ENCODE peak calls at places on chromosomes 3 and 15, in eight cellular contexts. W, I, F, M, N, B, D and A are unnamed samples.

GRCh38 chr3:132660745-132661067 is 577 bp downstream of the UBA5 start:
- DNase-seq in M (no peak), N (no peak), I (no peak), D (no peak), F (no peak), B (no peak), W (no peak), A (no peak)

GRCh38 chr3:27467545-27467944 is 16.6 kb downstream of the SLC4A7 start:
- DNase-seq in M (no peak), D (no peak), I (no peak), F (no peak), N (no peak), W (no peak), B (no peak), A (no peak)

GRCh38 chr3:31105438-31106077 is 211.1 kb upstream of the GADL1 start:
- DNase-seq in I (no peak), D (no peak), W (no peak), M (no peak), F (no peak), N (no peak), B (no peak), A (no peak)

GRCh38 chr15:66707310-66708160 is 5.5 kb downstream of the SMAD6 start:
- DNase-seq in I (no peak), D (peak; percentile 88), F (peak; percentile 61), N (no peak), B (no peak), W (peak; percentile 62), M (no peak), A (peak; percentile 71)

GRCh38 chr3:37417297-37418082 is 243.1 kb upstream of the LRRFIP2 start:
- DNase-seq in N (no peak), M (no peak), D (no peak), I (no peak), F (no peak), W (no peak), B (no peak), A (no peak)

GRCh38 chr3:9183011-9183410 is 66.4 kb downstream of the SRGAP3 start:
- DNase-seq in W (no peak), B (no peak), I (no peak), N (no peak), M (no peak), D (no peak), F (no peak), A (no peak)

GRCh38 chr3:151501171-151501790 is 40.4 kb upstream of the IGSF10 start:
- DNase-seq in N (no peak), D (no peak), W (no peak), I (no peak), M (no peak), B (no peak), F (no peak), A (no peak)

GRCh38 chr3:105456017-105456416 is 89.3 kb downstream of the ALCAM start:
- DNase-seq in F (no peak), W (no peak), N (no peak), M (no peak), D (no peak), I (no peak), B (no peak), A (no peak)

GRCh38 chr15:68990755-68991500 is 23.6 kb upstream of the NOX5 start:
- DNase-seq in I (no peak), M (no peak), W (no peak), F (no peak), N (no peak), B (no peak), D (no peak), A (no peak)

GRCh38 chr15:70401709-70402108 is 304.0 kb upstream of the TLE3 start:
- DNase-seq in I (no peak), F (no peak), D (no peak), M (no peak), N (no peak), W (no peak), B (no peak), A (peak; percentile 8)

GRCh38 chr3:15964605-15965061 is 166.9 kb upstream of the ANKRD28 start:
- DNase-seq in M (peak; percentile 68), D (peak; percentile 42), W (no peak), F (peak; percentile 21), I (no peak), B (no peak), N (no peak), A (peak; percentile 20)

GRCh38 chr15:40825661-40826088 is 2.8 kb downstream of the PPP1R14D start:
- DNase-seq in D (no peak), I (no peak), W (peak; percentile 41), N (no peak), B (peak; percentile 16), F (no peak), M (no peak), A (peak; percentile 58)

GRCh38 chr15:52645916-52646315 is 33.3 kb downstream of the ATOSA start:
- DNase-seq in I (no peak), M (no peak), W (no peak), N (no peak), B (no peak), F (no peak), D (no peak), A (no peak)

DNA sequence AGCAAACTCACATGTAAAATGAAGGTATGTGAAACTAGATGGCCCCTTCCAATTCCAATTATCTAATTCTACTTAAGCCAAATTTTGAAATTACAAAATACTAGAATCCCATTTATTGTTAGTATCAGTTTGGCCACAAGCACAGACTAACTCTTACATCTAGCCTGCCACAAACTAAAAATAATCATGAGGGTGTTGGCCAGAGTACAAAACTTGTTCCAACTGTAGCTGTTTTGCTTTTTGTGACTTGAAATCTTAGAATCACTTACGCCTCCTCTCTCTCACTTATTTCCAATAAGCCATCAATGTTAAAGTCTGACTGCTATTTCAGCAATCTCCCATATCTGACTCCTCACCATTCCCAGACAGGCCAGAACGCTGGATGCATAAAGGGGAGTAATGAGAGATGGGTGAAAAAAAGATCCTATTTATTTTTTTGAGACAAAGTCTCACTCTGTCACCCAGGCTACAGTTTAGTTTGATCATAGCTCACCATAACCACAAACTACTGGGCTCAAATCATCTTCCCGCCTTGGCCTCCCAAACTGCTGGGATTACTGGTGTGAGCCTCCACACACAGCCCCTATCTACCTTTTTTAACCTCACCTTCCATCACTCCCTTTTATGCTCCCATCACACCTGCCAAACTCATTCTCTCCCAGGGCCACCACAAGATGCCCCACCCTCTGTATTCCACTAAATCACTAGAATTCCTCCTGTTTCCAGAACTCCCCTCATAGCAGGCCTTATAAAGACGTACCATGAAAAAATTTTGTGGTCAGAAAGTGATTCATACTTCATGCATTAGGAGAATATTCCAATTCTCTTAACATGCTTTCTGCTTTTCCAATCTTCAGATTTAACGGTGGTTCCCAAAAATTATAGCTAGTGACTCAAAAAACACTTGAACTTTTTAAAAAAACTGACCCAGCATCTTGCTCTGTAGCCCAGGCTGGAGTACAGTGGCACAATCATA is 36.5 kb downstream of the ATOSA start:
- DNase-seq in W (no peak), D (no peak), I (no peak), N (no peak), B (no peak), F (no peak), M (no peak), A (no peak)
- H3K4me3 ChIP-seq in W (no peak overlapping the region), D (no peak overlapping the region), I (no peak overlapping the region), N (no peak overlapping the region), B (no peak overlapping the region), F (no peak overlapping the region), M (no peak overlapping the region), A (no peak overlapping the region)

GRCh38 chr3:188241072-188241471 is 87.1 kb downstream of the LPP start:
- DNase-seq in N (no peak), I (no peak), B (no peak), M (peak; percentile 44), W (no peak), F (no peak), D (no peak), A (no peak)

GRCh38 chr3:188240189-188240981 is 86.4 kb downstream of the LPP start:
- DNase-seq in N (no peak), B (no peak), F (no peak), M (no peak), I (no peak), W (no peak), D (peak; percentile 17), A (no peak)

GRCh38 chr3:188239577-188239976 is 85.6 kb downstream of the LPP start:
- DNase-seq in D (no peak), M (no peak), N (no peak), B (no peak), F (no peak), I (no peak), W (no peak), A (no peak)

GRCh38 chr3:188236241-188236640 is 82.3 kb downstream of the LPP start:
- DNase-seq in M (no peak), N (no peak), D (no peak), W (no peak), B (no peak), I (no peak), F (no peak), A (no peak)

GRCh38 chr3:188239035-188239434 is 85.1 kb downstream of the LPP start:
- DNase-seq in I (no peak), B (no peak), D (no peak), M (no peak), N (no peak), W (no peak), F (no peak), A (no peak)
- H3K4me1 ChIP-seq in I (peaks cover 7% of the 10 kb centered on the region), B (peaks cover 16% of the 10 kb centered on the region), D (peaks cover 6% of the 10 kb centered on the region), M (peaks cover 33% of the 10 kb centered on the region), N (no peaks in the 10 kb centered on the region), W (peaks cover 10% of the 10 kb centered on the region), F (peaks cover 20% of the 10 kb centered on the region), A (peaks cover 13% of the 10 kb centered on the region)

GRCh38 chr3:24158756-24159155 is 213.7 kb downstream of the NR1D2 start:
- DNase-seq in I (no peak), N (no peak), F (no peak), B (no peak), M (no peak), W (no peak), D (no peak), A (no peak)

GRCh38 chr3:24164967-24165366 is 219.9 kb downstream of the NR1D2 start:
- DNase-seq in I (no peak), F (no peak), D (no peak), W (no peak), N (no peak), B (no peak), M (no peak), A (no peak)

GRCh38 chr3:24165583-24165982 is 220.5 kb downstream of the NR1D2 start:
- DNase-seq in B (no peak), N (no peak), W (no peak), M (no peak), F (no peak), D (no peak), I (no peak), A (no peak)

GRCh38 chr3:24160424-24160823 is 215.3 kb downstream of the NR1D2 start:
- DNase-seq in D (peak; percentile 59), M (no peak), B (peak; percentile 74), F (no peak), I (no peak), N (no peak), W (no peak), A (no peak)

DNA sequence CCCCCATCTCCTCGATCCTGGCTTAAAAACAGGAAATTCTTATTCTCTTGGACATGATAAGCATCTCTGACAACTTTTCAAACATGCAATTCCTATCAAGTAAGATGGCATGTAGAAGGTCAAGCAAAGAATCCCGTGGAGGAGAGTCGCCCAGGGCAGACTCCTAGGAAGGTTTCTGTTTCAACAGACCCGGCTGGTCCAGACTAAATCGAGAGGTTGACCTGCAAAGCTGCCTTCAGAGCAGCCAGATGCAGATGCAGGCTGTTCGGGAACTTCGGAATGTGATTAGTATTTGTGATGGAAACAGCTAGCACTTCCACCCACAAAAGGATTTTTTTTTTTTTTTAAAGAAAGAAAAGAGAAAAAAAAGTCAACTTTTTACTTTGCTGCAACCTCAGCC is 216.8 kb downstream of the NR1D2 start:
- DNase-seq in B (no peak), M (no peak), I (no peak), D (peak; percentile 13), N (no peak), F (no peak), W (no peak), A (no peak)
- H3K4me3 ChIP-seq in B (no peak overlapping the region), M (no peak overlapping the region), I (no peak overlapping the region), D (no peak overlapping the region), N (no peak overlapping the region), F (no peak overlapping the region), W (no peak overlapping the region), A (no peak overlapping the region)

GRCh38 chr3:52894756-52895155 is 2.6 kb downstream of the STIMATE start:
- DNase-seq in N (no peak), I (no peak), M (no peak), W (no peak), B (no peak), F (no peak), D (no peak), A (no peak)
- H3K4me1 ChIP-seq in N (peaks cover 29% of the 10 kb centered on the region), I (peaks cover 6% of the 10 kb centered on the region), M (peaks cover 46% of the 10 kb centered on the region), W (peaks cover 71% of the 10 kb centered on the region), B (peaks cover 26% of the 10 kb centered on the region), F (peaks cover 5% of the 10 kb centered on the region), D (peaks cover 6% of the 10 kb centered on the region), A (peaks cover 75% of the 10 kb centered on the region)